ENCODE peak calls at places on chromosomes 3 and 15, in four cellular contexts. E, G, P and R are unnamed samples.

GRCh38 chr3:128489860-128490649 is 2.9 kb downstream of the GATA2 start:
- DNase-seq in E (no peak), G (no peak), P (peak; percentile 70), R (peak; percentile 71)

GRCh38 chr3:134353831-134354611 is 20.2 kb downstream of the AMOTL2 start:
- DNase-seq in E (peak; percentile 38), G (no peak), P (no peak), R (peak; percentile 83)

GRCh38 chr3:17412950-17413530 is 329.4 kb downstream of the TBC1D5 start:
- DNase-seq in E (no peak), G (peak; percentile 52), P (peak; percentile 7), R (peak; percentile 21)

GRCh38 chr3:106208979-106209378 is 340.2 kb upstream of the CBLB start:
- DNase-seq in E (no peak), G (peak; percentile 34), P (no peak), R (no peak)

GRCh38 chr3:155744626-155745324 is at the start of gene PLCH1:
- DNase-seq in E (peak; percentile 81), G (peak; percentile 47), P (peak; percentile 75), R (peak; percentile 88)

GRCh38 chr3:149453140-149453805 is 21.2 kb upstream of the TM4SF4 start:
- DNase-seq in E (no peak), G (no peak), P (no peak), R (no peak)

GRCh38 chr15:57552678-57553334 is 38.9 kb upstream of the MYZAP start:
- DNase-seq in E (no peak), G (no peak), P (no peak), R (no peak)

GRCh38 chr3:127629462-127630403 is 748 bp downstream of the PODXL2 start:
- DNase-seq in E (peak; percentile 49), G (no peak), P (no peak), R (no peak)

GRCh38 chr15:35746121-35746520 is 200.2 kb upstream of the DPH6 start:
- DNase-seq in E (no peak), G (peak; percentile 66), P (no peak), R (no peak)

GRCh38 chr3:36175916-36176461 is 204.3 kb upstream of the STAC start:
- DNase-seq in E (no peak), G (no peak), P (no peak), R (no peak)

GRCh38 chr3:37183375-37183831 is 9.0 kb upstream of the LRRFIP2 start:
- DNase-seq in E (no peak), G (peak; percentile 82), P (no peak), R (peak; percentile 37)

GRCh38 chr3:195189821-195190220 is 81.1 kb downstream of the XXYLT1 start:
- DNase-seq in E (no peak), G (no peak), P (no peak), R (no peak)

GRCh38 chr15:46166750-46167149 is 531.9 kb downstream of the SQOR start:
- DNase-seq in E (no peak), G (no peak), P (no peak), R (no peak)
- TF ChIP-seq CTCF in E (no peak), G (no peak), P (no peak), R (no peak)

DNA sequence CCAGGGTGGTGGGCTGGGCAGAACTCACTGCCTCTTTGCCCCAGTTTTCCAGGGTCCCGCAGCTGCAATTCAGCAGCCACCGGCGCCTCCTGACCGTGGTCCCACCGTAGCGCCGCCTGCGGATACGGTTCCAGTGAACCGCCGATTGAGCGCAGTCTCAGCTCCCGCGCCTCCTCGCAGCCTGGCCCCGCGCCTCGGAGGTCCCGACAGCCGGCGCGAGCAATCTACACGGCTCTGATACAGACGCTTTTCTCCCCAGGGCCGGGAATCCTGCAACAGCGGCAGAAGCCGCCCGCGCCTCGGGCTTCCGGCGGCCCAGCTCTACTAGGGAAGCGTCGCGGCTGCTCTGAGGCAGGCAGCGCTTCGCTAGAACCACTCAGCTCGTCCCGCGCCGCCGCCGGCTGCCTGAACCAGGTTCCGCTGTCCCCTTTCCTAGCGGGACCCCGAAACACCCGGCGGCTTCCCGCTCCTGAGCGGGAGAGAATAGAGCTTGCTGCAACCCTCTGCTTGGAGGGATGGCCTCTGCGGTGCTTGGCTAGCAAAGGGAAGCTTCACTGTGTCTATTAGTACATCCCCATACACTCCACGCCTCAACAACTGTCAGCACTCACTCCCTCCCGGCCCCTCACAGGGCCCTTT is 3.1 kb downstream of the FOXL2NB start:
- DNase-seq in E (no peak), G (no peak), P (peak; percentile 67), R (peak; percentile 42)
- TF ChIP-seq CTCF in E (no peak), G (no peak), P (no peak), R (no peak)

GRCh38 chr3:123648696-123649405 is 64.0 kb upstream of the HACD2 start:
- DNase-seq in E (no peak), G (no peak), P (no peak), R (no peak)

GRCh38 chr3:123655400-123655799 is 70.5 kb upstream of the HACD2 start:
- DNase-seq in E (no peak), G (no peak), P (no peak), R (no peak)

GRCh38 chr3:123650101-123650500 is 65.2 kb upstream of the HACD2 start:
- DNase-seq in E (no peak), G (no peak), P (no peak), R (no peak)

GRCh38 chr3:123652346-123652984 is 67.6 kb upstream of the HACD2 start:
- DNase-seq in E (peak; percentile 84), G (peak; percentile 71), P (peak; percentile 91), R (peak; percentile 87)

DNA sequence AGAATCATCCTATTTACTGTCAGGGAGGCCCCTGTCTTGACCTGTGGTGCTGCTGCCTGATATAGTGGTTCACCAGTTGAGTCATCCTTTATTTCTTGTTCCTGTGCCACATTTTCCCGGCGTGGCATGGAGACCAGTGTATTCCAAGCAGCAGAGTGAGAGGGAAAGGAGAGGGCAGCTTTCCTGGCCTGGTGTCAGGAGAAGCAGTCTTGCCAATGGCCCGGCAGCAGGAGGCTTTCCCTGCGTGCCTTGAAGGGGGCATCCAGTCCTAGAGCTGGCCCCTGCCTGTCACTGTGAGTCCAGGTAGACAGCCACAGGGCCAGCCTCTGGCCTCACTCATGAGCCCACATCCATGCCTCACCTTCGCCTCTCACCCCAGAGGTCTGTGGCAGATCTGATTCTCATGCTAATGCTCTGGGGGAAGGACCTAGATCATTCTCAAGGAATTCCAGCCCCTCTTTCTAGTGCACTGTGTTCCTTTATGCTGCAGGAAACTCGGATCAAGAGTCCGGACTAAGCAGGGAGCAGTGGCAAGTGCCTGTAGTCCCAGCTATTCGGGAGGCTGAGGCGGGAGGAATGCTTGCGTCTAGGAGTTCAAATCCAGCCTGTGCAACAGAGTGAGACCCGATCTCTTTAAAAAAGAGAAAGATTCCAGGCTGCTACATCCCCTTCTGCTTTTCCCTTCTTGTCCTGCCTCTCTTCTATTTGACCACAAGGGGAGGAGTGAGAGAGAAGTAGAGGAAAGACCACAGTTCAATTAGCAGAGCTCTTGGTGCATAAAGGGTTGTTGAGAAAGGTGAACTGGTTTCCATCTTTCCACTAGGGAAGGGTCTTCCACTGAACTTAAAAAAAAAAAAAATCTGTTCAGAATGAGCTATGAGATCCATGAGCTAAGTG is 66.8 kb upstream of the HACD2 start:
- DNase-seq in E (no peak), G (no peak), P (no peak), R (no peak)
- TF ChIP-seq CTCF in E (no peak), G (peak; percentile 52), P (no peak), R (no peak)

GRCh38 chr3:126081618-126082333 is 2.1 kb downstream of the SLC41A3 start:
- DNase-seq in E (no peak), G (peak; percentile 37), P (no peak), R (peak; percentile 89)
- TF ChIP-seq CTCF in E (peak; percentile 20), G (peak; percentile 65), P (peak; percentile 22), R (peak; percentile 90)

GRCh38 chr3:78745847-78746246 is 1022.0 kb downstream of the ROBO1 start:
- DNase-seq in E (no peak), G (no peak), P (no peak), R (no peak)
- TF ChIP-seq CTCF in E (no peak), G (no peak), P (no peak), R (no peak)